ENCODE peak calls at places on chromosomes 7 and 10, in four cellular contexts. E is ovary, M is NT2/D1, I is GM06990. J is an unnamed sample.

GRCh38 chr7:5523052-5523711 is 99.5 kb upstream of the TNRC18 start:
- DNase-seq in I (peak), E (no peak), M (no peak), J (peak)

GRCh38 chr10:70115948-70116682 is 16.5 kb downstream of the AIFM2 start:
- DNase-seq in M (peak), I (no peak), E (peak), J (peak)

GRCh38 chr7:1078519-1078918 is 9.4 kb upstream of the GPER1 start:
- DNase-seq in I (no peak), E (no peak), M (no peak), J (no peak)

GRCh38 chr10:132113206-132113605 is 47.5 kb downstream of the JAKMIP3 start:
- DNase-seq in E (no peak), I (no peak), M (no peak), J (no peak)

GRCh38 chr7:104008107-104008506 is 18.6 kb upstream of the RELN start:
- DNase-seq in I (no peak), E (no peak), M (no peak), J (no peak)

GRCh38 chr10:37930423-37930822 is 46.0 kb downstream of the ZNF25 start:
- DNase-seq in I (no peak), E (no peak), M (no peak), J (no peak)

GRCh38 chr10:6247041-6247712 is 44.4 kb downstream of the PFKFB3 start:
- DNase-seq in E (no peak), M (no peak), I (no peak), J (no peak)

GRCh38 chr7:155343661-155344121 is 46.0 kb downstream of the INSIG1 start:
- DNase-seq in E (no peak), M (no peak), I (no peak), J (no peak)

GRCh38 chr10:130721971-130722370 is 585.8 kb downstream of the GLRX3 start:
- DNase-seq in E (no peak), I (no peak), M (no peak), J (no peak)

GRCh38 chr7:1073211-1073977 is 14.5 kb upstream of the GPER1 start:
- DNase-seq in M (no peak), I (no peak), E (no peak), J (no peak)

GRCh38 chr10:109592391-109592790 is 330.9 kb downstream of the XPNPEP1 start:
- DNase-seq in M (no peak), I (no peak), E (no peak), J (no peak)

GRCh38 chr7:47337021-47337492 is 244.9 kb downstream of the TNS3 start:
- DNase-seq in M (no peak), I (no peak), E (no peak), J (no peak)

GRCh38 chr7:13850185-13850752 is 139.2 kb downstream of the ETV1 start:
- DNase-seq in E (no peak), M (peak), I (no peak), J (peak)

GRCh38 chr10:88932539-88933256 is 19.9 kb downstream of the ACTA2 start:
- DNase-seq in I (no peak), E (peak), M (peak), J (peak)

GRCh38 chr7:87047-87446 is 105.3 kb upstream of the FAM20C start:
- DNase-seq in E (no peak), I (no peak), M (no peak), J (no peak)

GRCh38 chr10:79038841-79039201 is 29.9 kb upstream of the ZMIZ1 start:
- DNase-seq in I (no peak), E (peak), M (peak), J (no peak)

GRCh38 chr7:30928254-30928872 is 16.7 kb downstream of the AQP1 start:
- DNase-seq in I (no peak), M (no peak), E (peak), J (no peak)

GRCh38 chr7:37354661-37355131 is 94.0 kb downstream of the ELMO1 start:
- DNase-seq in M (no peak), I (no peak), E (no peak), J (peak)

GRCh38 chr10:14397069-14397468 is 66.3 kb upstream of the FRMD4A start:
- DNase-seq in E (peak), M (peak), I (no peak), J (no peak)

GRCh38 chr10:80436459-80437098 is 17.5 kb upstream of the TSPAN14 start:
- DNase-seq in E (no peak), M (no peak), I (no peak), J (no peak)

GRCh38 chr7:91496251-91496820 is 232.1 kb downstream of the FZD1 start:
- DNase-seq in E (no peak), I (no peak), M (no peak), J (no peak)

GRCh38 chr10:8061274-8062211 is 7.1 kb downstream of the GATA3 start:
- DNase-seq in E (no peak), I (peak), M (no peak), J (peak)

GRCh38 chr10:74586088-74586585 is 240.3 kb upstream of the KAT6B start:
- DNase-seq in E (no peak), I (peak), M (no peak), J (peak)

GRCh38 chr10:11014671-11015141 is 3.0 kb upstream of the CELF2 start:
- DNase-seq in E (no peak), I (no peak), M (no peak), J (no peak)

GRCh38 chr10:125010362-125010761 is 68.4 kb downstream of the ZRANB1 start:
- DNase-seq in I (no peak), M (no peak), E (no peak), J (no peak)

GRCh38 chr7:84256481-84256880 is 61.9 kb upstream of the SEMA3A start:
- DNase-seq in I (no peak), E (no peak), M (no peak), J (no peak)

GRCh38 chr10:51285586-51285985 is 211.3 kb downstream of the PRKG1 start:
- DNase-seq in I (no peak), E (no peak), M (no peak), J (no peak)

GRCh38 chr7:50502947-50503346 is 52.8 kb upstream of the FIGNL1 start:
- DNase-seq in I (no peak), M (no peak), E (peak), J (no peak)

GRCh38 chr7:29289156-29290021 is 94.8 kb downstream of the CHN2 start:
- DNase-seq in E (no peak), I (peak), M (no peak), J (peak)

GRCh38 chr7:129376076-129376777 is 58.0 kb upstream of the STRIP2 start:
- DNase-seq in I (no peak), M (no peak), E (no peak), J (peak)

GRCh38 chr10:116646502-116646901 is 25.7 kb downstream of the PNLIPRP2 start:
- DNase-seq in I (no peak), E (no peak), M (no peak), J (no peak)

GRCh38 chr10:124319926-124320391 is 98.8 kb downstream of the OAT start:
- DNase-seq in E (no peak), M (no peak), I (no peak), J (no peak)

GRCh38 chr7:111198255-111198654 is 107.3 kb downstream of the LRRN3 start:
- DNase-seq in M (no peak), E (no peak), I (no peak), J (no peak)

GRCh38 chr10:24008164-24009066 is 200.5 kb upstream of the KIAA1217 start:
- DNase-seq in E (no peak), I (no peak), M (peak), J (no peak)
- H3K4me3 ChIP-seq in E (no peak), I (no peak), M (no peak), J (no peak)

DNA sequence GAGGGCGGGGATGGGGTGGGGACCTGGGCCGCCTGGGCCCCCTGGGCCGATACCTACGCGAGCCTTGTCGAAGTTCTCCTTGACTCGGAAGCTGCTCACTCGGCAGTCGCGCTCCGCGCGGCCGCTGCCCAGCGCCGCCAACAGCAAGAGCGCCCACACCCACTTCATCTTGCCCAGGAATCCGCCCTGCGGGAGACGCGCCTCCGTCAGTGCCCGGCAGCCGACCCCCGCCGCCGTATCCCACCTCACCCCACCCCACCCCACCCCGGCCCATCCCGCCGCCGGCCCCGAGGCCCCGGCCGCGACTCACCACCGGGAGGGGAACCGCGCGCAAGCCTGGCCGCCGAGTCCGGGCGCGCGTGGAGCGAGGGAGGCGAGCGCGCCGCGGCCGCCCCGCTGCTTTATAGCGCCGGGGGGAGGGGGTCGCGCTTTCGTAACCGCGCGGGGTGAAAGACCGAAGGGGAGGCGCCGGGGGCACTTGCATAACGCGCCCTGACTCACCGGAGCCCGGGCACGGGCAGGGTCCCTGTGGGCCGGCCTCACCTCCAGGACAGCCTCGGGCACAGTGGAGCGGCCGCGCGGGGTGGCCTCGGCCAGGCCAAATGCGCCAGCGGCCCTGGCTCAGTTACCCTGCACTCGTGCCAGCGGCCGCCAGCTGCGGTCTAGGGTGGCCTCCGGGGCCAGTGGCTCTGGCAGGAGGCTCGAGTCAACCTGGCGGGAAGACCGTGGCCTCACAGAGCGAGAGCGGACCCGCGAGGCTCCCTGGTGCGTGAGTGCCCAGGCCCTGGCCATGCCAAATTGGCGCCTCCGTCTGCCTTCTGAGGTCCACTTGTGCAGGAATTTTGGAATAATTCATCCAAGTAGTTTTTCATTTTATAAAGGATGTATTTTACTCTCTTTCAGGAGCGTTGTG is at the start of gene RBP4:
- DNase-seq in M (no peak), I (no peak), E (no peak), J (no peak)
- H3K4me3 ChIP-seq in M (peak), I (no peak), E (peak), J (no peak)

DNA sequence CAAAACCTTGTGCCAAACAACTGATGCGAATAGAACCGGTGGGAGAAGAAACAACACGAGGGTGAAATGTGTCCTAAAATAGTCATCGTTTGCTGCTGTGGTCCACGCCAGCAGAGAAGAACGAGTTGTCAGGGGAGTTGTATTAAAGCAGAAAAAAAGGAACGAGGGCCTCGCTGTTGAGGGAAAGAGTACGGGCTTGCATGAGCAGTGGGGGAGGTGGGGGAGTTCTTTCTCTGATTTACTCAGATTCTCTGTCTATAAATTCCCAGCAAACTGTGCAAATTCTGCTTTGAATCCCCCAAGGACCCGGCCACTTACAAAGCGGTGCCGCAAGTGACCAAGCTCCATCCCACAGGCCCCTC is 97.6 kb downstream of the TMEM130 start:
- DNase-seq in I (peak), M (no peak), E (no peak), J (peak)
- H3K4me3 ChIP-seq in I (no peak), M (peak), E (no peak), J (no peak)

DNA sequence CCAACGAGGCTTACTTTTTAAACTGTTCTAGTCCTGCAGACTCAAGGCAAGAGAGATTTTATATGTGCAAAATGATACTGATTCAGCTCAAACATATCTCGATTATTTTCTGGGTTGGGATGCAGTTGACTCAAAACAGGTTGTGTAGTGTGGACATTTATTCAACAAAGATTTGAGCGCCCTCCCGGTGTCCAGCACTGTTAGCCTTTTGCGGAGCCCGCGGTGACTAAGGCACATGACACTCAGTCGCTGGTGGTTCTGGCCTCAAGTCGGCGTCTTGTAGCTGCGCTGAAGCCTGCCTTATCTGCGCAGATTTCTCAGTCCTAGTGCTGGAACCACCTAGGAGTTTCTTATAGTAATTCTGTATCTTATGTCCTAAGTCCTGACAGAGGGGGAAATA is 938 bp upstream of the CADPS2 start:
- DNase-seq in I (no peak), M (peak), E (peak), J (peak)
- H3K4me3 ChIP-seq in I (no peak), M (peak), E (peak), J (peak)

GRCh38 chr10:12481956-12482355 is 132.6 kb downstream of the CAMK1D start:
- DNase-seq in M (no peak), I (no peak), E (no peak), J (no peak)

GRCh38 chr10:12482586-12482985 is 133.2 kb downstream of the CAMK1D start:
- DNase-seq in M (no peak), E (no peak), I (no peak), J (no peak)

GRCh38 chr10:12487366-12487765 is 138.0 kb downstream of the CAMK1D start:
- DNase-seq in E (no peak), I (no peak), M (no peak), J (no peak)

GRCh38 chr10:12483996-12484944 is 134.9 kb downstream of the CAMK1D start:
- DNase-seq in M (no peak), I (peak), E (no peak), J (peak)

DNA sequence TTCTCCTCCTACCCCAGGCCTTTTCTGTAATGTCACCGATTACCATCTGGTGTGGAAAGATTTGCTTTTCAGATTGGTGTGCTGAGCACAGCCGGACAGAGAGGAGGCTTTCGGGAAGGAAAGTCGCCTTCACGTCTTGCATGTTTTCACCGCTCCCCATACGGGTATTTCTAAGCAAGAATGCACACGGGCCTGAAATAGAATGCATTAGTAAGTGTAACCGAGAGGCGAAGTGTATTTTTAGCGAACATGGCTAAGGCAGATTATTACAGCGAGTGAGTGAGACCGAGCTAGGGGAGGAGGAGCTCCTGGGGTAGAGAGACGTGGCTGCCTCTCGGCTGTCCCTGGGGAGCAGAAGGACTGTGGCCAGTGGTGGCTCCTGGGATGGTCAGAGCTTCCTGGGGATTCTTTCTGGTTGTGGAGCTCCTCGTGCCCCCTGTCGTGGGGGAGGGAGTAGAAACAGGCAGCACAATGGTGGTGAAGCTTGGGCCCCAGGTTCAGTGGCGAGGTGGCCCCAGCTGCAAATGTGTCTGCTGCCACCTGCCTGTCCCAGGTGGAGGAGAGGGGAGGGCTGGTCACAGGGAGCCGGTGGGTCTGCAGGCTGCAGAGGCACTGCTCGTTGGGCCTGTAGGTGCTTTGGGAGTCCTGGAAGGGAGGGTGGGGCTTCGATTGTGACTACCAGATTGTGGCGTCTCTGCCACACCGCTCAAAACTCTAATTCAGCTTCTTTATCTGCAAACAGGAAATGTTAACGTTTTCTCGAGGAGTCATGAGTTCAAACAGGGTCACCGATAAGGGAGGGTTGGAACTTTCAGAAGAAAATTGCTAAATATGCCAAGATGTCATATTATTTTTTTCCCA is 135.8 kb downstream of the CAMK1D start:
- DNase-seq in I (peak), E (no peak), M (no peak), J (peak)
- H3K4me3 ChIP-seq in I (peak), E (no peak), M (no peak), J (peak)

GRCh38 chr7:21543528-21544302 is 876 bp downstream of the DNAH11 start:
- DNase-seq in E (peak), M (peak), I (no peak), J (no peak)
- H3K4me3 ChIP-seq in E (peak), M (peak), I (peak), J (peak)

DNA sequence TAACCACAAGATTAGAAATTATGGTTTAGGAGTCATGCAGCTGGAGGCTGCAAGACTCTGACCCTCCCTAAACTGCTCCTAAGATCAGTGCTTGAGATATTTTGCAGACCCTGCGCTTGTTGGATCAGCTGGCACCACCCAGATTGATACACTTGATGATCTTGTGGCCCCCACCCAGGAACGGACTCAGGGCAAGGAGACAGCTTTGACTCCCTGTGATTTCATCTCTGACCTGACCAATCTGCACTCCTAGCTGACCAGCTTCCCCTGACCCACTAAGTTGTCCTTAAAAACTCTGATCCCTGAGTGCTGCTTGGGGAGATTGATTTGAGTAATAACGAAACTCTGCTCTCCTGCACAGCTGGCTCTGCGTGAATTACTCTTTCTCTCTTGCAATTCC is 8.0 kb upstream of the RAB18 start:
- DNase-seq in I (no peak), E (no peak), M (no peak), J (no peak)
- H3K4me3 ChIP-seq in I (no peak), E (no peak), M (no peak), J (no peak)

DNA sequence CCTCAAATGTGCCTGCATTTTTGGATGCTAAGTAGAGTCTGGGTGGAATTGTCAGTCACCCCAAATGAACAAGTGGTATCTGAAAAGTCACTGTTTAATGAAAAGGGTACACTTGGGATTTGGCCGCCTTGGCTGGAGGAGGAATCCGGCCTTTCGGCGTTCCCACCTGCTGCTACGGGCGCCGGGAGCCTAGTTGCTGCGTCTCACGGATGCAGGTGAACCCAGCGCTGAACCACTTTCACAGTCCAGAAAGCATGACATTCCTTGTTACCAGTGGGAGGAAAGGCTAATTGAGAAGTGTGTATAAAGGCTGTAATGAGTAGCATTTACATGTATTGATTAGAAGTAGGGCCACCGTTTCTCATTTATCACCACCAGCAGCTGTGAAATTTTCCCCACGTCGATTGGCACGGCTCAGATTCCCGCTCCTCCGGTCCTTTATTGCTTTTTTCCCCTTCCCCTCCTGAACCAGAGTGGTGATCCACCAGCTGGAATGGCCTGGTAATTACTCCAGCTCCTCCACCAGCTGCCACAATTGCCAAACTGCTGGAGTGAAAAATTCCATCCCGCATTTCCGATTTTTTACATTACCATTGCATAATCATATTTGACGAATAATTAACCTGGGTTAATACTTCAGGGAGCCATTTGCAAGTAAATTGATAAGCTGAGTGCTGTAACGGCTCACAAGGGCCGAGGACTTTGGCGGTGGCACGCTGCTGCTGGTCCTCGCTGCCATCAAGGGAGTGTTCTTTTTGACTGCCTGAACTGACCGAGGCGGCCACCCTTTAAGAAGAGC is 153.2 kb downstream of the POU6F2 start:
- DNase-seq in M (no peak), I (no peak), E (no peak), J (no peak)
- H3K4me3 ChIP-seq in M (no peak), I (no peak), E (no peak), J (no peak)

DNA sequence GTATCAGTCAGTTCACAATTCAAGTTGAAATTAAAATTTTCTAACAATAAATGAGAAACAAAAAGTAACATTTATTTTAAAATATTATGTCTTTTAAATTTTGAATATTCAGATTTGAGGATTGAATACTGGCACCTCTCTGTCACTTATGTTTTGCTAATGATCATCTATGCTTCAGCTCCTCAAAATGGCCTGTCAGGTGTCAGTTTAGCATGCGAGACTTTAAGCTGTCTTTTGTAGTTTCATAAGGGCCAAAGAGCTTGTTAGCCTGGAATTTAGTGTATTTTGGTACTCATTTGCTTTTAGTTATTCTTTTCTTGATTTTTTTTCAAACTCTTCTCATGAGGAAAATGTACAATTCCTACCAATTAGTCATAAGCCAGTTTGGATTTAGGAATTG is 102.0 kb upstream of the RPA3 start:
- DNase-seq in E (no peak), M (no peak), I (no peak), J (no peak)
- H3K4me3 ChIP-seq in E (no peak), M (no peak), I (no peak), J (no peak)

J was measured in GM12865.